ENCODE peak calls at places on chromosomes 7 and 10, in five cellular contexts. B is neural crest cell, L is astrocyte, A is AG09309, O is astrocyte of the spinal cord. D is an unnamed sample.

GRCh38 chr7:47724335-47724982 is 142.5 kb upstream of the TNS3 start:
- DNase-seq in L (peak), A (peak), O (peak), B (no peak), D (peak)

GRCh38 chr10:14779053-14779649 is 4.5 kb upstream of the FAM107B start:
- DNase-seq in L (peak), B (no peak), O (no peak), A (peak), D (peak)

GRCh38 chr7:157683251-157684156 is 346.7 kb downstream of the DNAJB6 start:
- DNase-seq in L (no peak), O (no peak), B (no peak), A (no peak), D (no peak)

GRCh38 chr10:37301271-37301670 is 175.9 kb downstream of the ANKRD30A start:
- DNase-seq in L (no peak), B (no peak), A (no peak), O (no peak), D (no peak)

GRCh38 chr7:136030867-136031318 is 53.7 kb upstream of the MTPN start:
- DNase-seq in A (no peak), L (no peak), O (no peak), B (no peak), D (no peak)

GRCh38 chr10:51888263-51888662 is 188.9 kb upstream of the CSTF2T start:
- DNase-seq in L (no peak), O (no peak), A (no peak), B (no peak), D (no peak)

GRCh38 chr7:141708053-141708452 is at the start of gene WEE2:
- DNase-seq in A (no peak), B (no peak), O (no peak), L (no peak), D (no peak)

GRCh38 chr7:132581431-132581830 is 5.2 kb upstream of the PLXNA4 start:
- DNase-seq in A (no peak), B (no peak), L (no peak), O (no peak), D (no peak)

GRCh38 chr7:150385240-150385830 is 6.2 kb downstream of the ZNF775 start:
- DNase-seq in O (no peak), B (no peak), L (no peak), A (no peak), D (no peak)

GRCh38 chr7:157670490-157671357 is 333.9 kb downstream of the DNAJB6 start:
- DNase-seq in L (peak), O (no peak), A (no peak), B (no peak), D (no peak)

GRCh38 chr7:108063520-108063933 is 60.6 kb upstream of the LAMB1 start:
- DNase-seq in L (no peak), A (no peak), B (no peak), O (no peak), D (no peak)

GRCh38 chr7:135936497-135937217 is 40.5 kb downstream of the MTPN start:
- DNase-seq in B (no peak), O (no peak), A (no peak), L (no peak), D (no peak)

GRCh38 chr7:34727464-34727995 is 69.5 kb downstream of the NPSR1 start:
- DNase-seq in A (no peak), O (no peak), L (no peak), B (no peak), D (no peak)

GRCh38 chr10:12629767-12630165 is 280.4 kb downstream of the CAMK1D start:
- DNase-seq in L (no peak), B (no peak), A (no peak), O (no peak), D (no peak)

GRCh38 chr7:46755120-46756034 is 826.5 kb downstream of the TNS3 start:
- DNase-seq in O (peak), A (no peak), L (no peak), B (no peak), D (no peak)

GRCh38 chr7:159152816-159153215 is 8.1 kb upstream of the VIPR2 start:
- DNase-seq in O (no peak), A (no peak), L (no peak), B (no peak), D (no peak)

GRCh38 chr7:159156436-159157245 is 12.0 kb upstream of the VIPR2 start:
- DNase-seq in B (no peak), O (no peak), L (no peak), A (no peak), D (no peak)

GRCh38 chr7:159155410-159155809 is 10.7 kb upstream of the VIPR2 start:
- DNase-seq in B (no peak), L (no peak), A (no peak), O (no peak), D (no peak)

GRCh38 chr7:159153511-159153910 is 8.8 kb upstream of the VIPR2 start:
- DNase-seq in B (no peak), L (no peak), O (no peak), A (no peak), D (no peak)

GRCh38 chr7:159154243-159154642 is 9.6 kb upstream of the VIPR2 start:
- DNase-seq in L (no peak), A (no peak), B (no peak), O (no peak), D (no peak)
- TF ChIP-seq CTCF in L (no peak), A (no peak), B (no peak), O (no peak), D (no peak)

DNA sequence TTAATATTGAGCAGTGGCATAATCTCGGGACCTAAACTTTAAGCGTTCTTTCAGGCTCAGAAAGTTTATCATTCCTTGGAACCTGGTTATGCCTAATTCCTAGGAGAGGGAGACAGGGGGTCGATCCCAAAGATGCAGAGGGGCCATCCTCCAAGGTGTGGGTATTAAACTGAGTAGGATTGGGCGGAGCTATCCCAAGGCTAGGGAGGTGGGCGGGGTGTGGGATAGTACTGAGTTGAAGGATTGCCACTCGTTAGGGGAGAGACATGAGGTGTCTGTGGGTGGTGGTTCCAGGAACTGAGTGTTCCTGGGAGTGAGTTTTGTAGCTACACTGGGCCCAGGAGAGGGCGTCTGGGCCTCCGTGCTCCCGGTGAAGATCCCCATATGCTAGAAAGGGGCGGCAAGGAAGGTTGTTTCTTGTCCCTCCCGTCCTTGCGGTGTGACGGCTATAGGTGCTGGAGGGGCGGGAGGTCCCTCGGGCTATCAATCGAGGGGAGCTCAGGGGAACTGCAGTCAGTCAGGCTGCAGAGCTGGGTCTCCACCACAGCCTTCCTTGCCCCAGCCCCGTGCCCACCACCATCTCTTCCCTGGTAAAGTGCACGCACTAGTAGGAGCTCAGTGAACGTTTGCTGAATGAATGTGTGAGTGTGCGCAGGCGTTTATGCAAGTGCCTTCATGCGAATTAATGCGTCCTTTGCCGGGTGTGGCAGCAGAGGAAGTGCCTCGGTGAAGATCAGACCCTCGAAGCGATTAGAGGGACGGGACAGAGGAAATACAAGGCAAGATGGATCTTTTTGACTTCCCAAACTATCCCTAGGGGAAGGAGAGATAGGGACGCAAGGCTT is 3.0 kb upstream of the HMX2 start:
- DNase-seq in O (no peak), A (no peak), B (no peak), L (no peak), D (no peak)
- TF ChIP-seq CTCF in O (no peak), A (peak), B (no peak), L (no peak), D (no peak)

DNA sequence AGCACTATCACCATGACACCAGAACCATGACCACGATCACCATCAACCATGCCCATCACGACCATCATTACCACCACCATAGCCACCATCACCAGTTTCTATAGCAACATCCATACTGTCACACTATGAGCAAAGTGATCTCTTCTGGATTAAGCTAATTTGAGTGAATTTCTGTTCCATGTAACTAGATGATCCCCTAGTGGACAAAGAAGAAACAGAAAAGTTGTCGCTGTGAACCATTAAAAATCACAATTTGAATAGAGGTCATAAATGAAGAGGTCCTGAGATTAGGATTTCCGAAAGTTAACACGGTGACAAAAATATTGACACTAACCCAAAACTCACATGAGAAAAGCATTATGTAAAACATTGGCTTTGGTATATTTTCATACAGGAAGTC is 77.6 kb downstream of the CLRN3 start:
- DNase-seq in O (no peak), B (no peak), L (no peak), A (no peak), D (no peak)
- TF ChIP-seq CTCF in O (no peak), B (peak), L (no peak), A (peak), D (no peak)

GRCh38 chr10:20771053-20771452 is 126.1 kb downstream of the NEBL start:
- DNase-seq in B (no peak), A (no peak), L (no peak), O (no peak), D (no peak)

GRCh38 chr10:20767028-20767427 is 130.1 kb downstream of the NEBL start:
- DNase-seq in O (peak), L (peak), B (no peak), A (no peak), D (no peak)

GRCh38 chr10:20765066-20765465 is 132.0 kb downstream of the NEBL start:
- DNase-seq in B (no peak), A (no peak), L (no peak), O (no peak), D (no peak)

DNA sequence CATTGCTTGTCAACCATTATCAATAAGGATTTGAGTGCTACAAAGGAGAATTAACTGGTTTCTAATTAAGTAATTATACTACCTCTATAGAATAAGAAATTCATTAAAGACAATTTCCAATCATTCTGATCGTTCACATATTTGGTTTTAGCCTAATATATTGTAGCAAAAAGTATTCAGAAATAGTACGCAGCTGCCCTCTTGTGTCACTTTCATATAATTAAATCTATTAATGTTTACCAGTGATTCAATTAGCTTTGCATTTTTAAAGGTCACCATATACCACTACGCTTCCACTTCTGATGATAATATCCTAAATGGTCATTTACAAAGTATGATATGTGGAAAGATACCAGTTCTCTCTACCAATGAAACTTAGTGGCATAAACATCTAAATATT is 128.3 kb downstream of the NEBL start:
- DNase-seq in A (no peak), L (peak), O (peak), B (no peak), D (no peak)
- TF ChIP-seq CTCF in A (no peak), L (peak), O (no peak), B (peak), D (peak)

DNA sequence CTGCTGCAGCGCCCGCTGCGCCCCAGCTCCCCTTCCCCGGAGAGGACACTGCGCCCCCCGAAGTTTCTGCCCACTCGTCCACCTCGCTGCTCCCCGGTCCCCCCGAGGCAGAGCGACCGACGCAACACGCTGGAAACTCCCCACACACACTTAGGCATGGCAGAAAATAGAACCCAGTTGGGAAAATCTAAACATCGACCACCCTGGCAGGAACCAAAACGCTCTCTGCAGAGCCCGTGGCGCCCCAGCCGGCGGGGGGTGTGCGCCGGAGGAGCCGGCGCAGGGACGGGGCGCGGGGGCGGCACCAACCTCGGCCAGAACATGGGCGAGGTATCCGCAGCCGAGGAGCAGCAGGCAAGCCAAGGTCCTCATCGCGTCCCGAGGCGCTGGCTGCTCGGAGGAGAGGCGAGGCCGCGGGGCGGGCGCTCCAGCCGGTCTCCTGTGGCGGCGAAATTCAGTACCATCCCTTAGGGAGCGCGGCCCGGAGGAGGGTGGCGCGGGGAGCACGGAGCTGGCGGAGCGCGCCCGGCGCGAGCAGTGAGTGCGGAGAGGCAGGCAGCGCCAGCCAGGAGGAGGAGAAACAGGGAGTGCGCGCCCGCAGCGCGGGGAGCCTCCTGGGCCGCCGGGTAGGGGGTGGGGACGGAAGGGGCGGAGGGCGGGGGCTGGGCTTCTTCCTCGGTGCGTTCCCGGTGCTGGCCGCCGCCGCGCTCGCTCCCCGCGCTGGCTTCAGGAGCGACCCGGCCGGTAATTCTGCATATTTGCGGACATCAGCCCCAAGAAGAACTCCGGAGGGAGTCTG is 817 bp downstream of the PDGFA start:
- DNase-seq in L (peak), B (peak), A (peak), O (peak), D (no peak)
- TF ChIP-seq CTCF in L (no peak), B (peak), A (peak), O (no peak), D (no peak)

DNA sequence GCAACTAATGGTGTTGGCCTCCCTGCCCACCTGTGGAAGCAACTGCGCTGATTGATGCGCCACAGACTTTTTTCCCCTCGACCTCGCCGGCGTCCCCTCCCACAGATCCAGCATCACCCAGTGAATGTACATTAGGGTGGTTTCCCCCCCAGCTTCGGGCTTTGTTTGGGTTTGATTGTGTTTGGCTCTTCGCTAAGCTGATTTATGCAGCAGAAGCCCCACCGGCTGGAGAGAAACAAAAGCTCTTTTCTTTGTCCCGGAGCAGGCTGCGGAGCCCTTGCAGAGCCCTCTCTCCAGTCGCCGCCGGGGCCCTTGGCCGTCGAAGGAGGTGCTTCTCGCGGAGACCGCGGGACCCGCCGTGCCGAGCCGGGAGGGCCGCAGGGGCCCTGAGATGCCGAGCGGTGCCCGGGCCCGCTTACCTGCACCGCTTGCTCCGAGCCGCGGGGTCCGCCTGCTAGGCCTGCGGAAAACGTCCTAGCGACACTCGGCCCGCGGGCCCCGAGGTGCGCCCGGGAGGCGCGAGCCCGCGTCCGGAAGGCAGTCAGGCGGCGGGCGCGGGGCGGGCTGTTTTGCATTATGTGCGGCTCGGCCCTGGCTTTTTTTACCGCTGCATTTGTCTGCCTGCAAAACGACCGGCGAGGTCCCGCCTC is 656 bp downstream of the ITGB8 start:
- DNase-seq in L (no peak), O (peak), A (no peak), B (peak), D (no peak)
- TF ChIP-seq CTCF in L (no peak), O (no peak), A (no peak), B (no peak), D (no peak)

GRCh38 chr10:93821051-93821772 is 63.5 kb downstream of the LGI1 start:
- DNase-seq in L (peak), B (no peak), O (peak), A (peak), D (no peak)
- TF ChIP-seq CTCF in L (peak), B (peak), O (peak), A (peak), D (peak)

DNA sequence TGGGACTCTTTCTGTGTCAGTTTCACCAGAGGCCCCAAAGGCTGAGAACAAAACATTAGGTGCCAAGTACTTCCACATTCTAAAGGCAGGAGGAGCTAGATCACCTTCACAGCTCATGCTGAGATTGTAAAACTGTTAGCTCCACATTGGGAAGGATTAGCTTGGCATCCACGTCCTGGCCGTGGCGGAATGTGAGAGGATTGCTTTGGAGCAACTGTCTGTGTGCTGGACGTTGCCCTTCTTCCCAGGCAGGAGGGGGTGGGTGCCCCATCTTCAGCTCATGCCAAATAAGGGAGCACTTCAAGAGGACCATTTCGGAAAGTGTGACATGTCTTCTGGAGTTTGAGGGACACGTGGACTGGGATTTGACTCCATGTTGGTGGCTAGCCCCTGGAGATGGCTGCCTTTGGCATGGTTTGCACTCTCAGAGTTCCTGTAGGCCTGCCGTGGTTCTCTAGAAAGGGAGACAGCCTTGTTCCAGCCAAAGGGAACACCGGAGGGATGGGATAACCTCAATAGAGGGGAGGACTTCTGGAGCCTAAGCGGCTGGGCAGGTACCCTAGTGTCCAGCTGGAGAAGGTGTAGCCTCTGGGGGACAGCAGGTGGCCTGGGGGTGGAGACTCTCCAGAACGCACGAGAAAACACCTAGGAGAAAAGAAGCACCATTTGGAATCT is 19.9 kb upstream of the FMC1 start:
- DNase-seq in L (no peak), A (no peak), B (no peak), O (no peak), D (no peak)
- TF ChIP-seq CTCF in L (peak), A (peak), B (no peak), O (peak), D (peak)

DNA sequence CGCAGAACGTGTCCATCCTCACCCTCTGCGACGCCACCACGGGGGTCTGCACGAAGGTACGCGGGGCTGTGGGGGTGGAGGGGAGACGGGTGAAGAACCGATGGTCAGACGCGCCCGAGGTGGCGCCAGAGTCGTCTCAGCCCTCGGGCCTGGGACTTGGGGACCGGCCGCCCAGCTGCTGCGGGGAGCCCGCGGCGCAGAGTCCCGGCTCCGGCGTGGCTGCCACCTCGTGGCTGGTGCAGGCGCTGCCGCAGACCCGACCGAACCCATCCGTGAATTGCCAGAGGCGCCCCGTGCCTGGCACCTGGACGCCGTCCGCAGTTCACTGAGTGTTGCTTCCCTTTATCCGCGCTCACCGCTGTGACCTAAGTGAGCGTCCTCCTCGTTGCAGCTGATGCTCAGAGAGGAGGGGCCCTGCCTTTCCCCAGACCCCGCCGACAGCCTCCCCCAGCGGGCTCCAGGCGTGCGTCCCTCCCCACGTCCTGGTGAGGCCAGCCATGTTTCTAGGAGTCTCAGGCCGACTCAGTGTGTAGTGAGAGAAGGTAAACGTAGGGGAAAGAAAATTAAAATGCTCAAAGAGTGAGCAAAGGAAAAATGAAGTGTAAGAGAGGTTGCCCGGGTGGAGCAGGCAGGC is 208.7 kb downstream of the PAXIP1 start:
- DNase-seq in B (peak), L (no peak), O (no peak), A (no peak), D (no peak)
- TF ChIP-seq CTCF in B (peak), L (peak), O (no peak), A (no peak), D (no peak)

D was measured in AG09319.